ENCODE peak calls at places on chromosome 17, in five cellular contexts. T is K562, H is HCT116, S is GM12878, C is HepG2. O is an unnamed sample.

GRCh38 chr17:68207651-68208253 is 40.1 kb upstream of the AMZ2 start:
- DNase-seq in T (no peak), H (no peak), S (no peak), C (no peak), O (no peak)

GRCh38 chr17:4733073-4733531 is 1.9 kb downstream of the MED11 start:
- DNase-seq in T (no peak), H (no peak), S (no peak), C (peak), O (no peak)

GRCh38 chr17:27544350-27545131 is 86.4 kb upstream of the LGALS9 start:
- DNase-seq in T (peak), H (no peak), S (peak), C (no peak), O (no peak)

GRCh38 chr17:37299257-37299985 is 76.4 kb upstream of the C17orf78 start:
- DNase-seq in T (no peak), H (no peak), S (no peak), C (no peak), O (no peak)

GRCh38 chr17:36918260-36918691 is 19.0 kb upstream of the LHX1 start:
- DNase-seq in T (no peak), H (peak), S (no peak), C (no peak), O (no peak)

GRCh38 chr17:36601303-36602029 is at the start of gene MRM1:
- DNase-seq in T (peak), H (peak), S (peak), C (peak), O (peak)

GRCh38 chr17:45577571-45578279 is 87.2 kb upstream of the PLEKHM1 start:
- DNase-seq in T (no peak), H (no peak), S (no peak), C (no peak), O (no peak)

GRCh38 chr17:57603978-57604377 is 141.1 kb downstream of the CCDC182 start:
- DNase-seq in T (no peak), H (no peak), S (peak), C (no peak), O (no peak)

GRCh38 chr17:70365098-70365583 is 195.8 kb downstream of the KCNJ2 start:
- DNase-seq in T (no peak), H (no peak), S (peak), C (no peak), O (no peak)

GRCh38 chr17:6066183-6066948 is 3.8 kb upstream of the WSCD1 start:
- DNase-seq in T (no peak), H (no peak), S (no peak), C (no peak), O (no peak)

GRCh38 chr17:28925912-28926365 is 23.1 kb upstream of the DHRS13 start:
- DNase-seq in T (no peak), H (no peak), S (peak), C (no peak), O (no peak)

GRCh38 chr17:77409282-77410161 is 268.8 kb downstream of the SEC14L1 start:
- DNase-seq in T (no peak), H (no peak), S (no peak), C (no peak), O (no peak)

GRCh38 chr17:1329745-1330343 is 50.4 kb downstream of the TRARG1 start:
- DNase-seq in T (no peak), H (no peak), S (no peak), C (no peak), O (no peak)

GRCh38 chr17:61402978-61403845 is 3.6 kb downstream of the TBX2 start:
- DNase-seq in T (no peak), H (no peak), S (no peak), C (no peak), O (peak)

GRCh38 chr17:69042308-69042707 is 18.4 kb downstream of the ABCA9 start:
- DNase-seq in T (no peak), H (no peak), S (no peak), C (no peak), O (no peak)

GRCh38 chr17:77466140-77466539 is 325.4 kb downstream of the SEC14L1 start:
- DNase-seq in T (no peak), H (no peak), S (no peak), C (no peak), O (no peak)

GRCh38 chr17:38436386-38436785 is 8.1 kb downstream of the ARHGAP23 start:
- DNase-seq in T (no peak), H (no peak), S (no peak), C (no peak), O (no peak)

GRCh38 chr17:17131876-17132275 is 74.3 kb downstream of the PLD6 start:
- DNase-seq in T (no peak), H (no peak), S (no peak), C (no peak), O (no peak)

GRCh38 chr17:79979201-79979840 is 56.4 kb downstream of the TBC1D16 start:
- DNase-seq in T (no peak), H (no peak), S (no peak), C (no peak), O (peak)

GRCh38 chr17:30095507-30096244 is 20.9 kb upstream of the NSRP1 start:
- DNase-seq in T (peak), H (peak), S (peak), C (peak), O (peak)

GRCh38 chr17:50787106-50787505 is 19.8 kb upstream of the ANKRD40CL start:
- DNase-seq in T (no peak), H (no peak), S (no peak), C (no peak), O (no peak)

GRCh38 chr17:5508855-5509254 is 22.5 kb downstream of the MIS12 start:
- DNase-seq in T (no peak), H (no peak), S (no peak), C (peak), O (no peak)

GRCh38 chr17:17146791-17147406 is 59.2 kb downstream of the PLD6 start:
- DNase-seq in T (no peak), H (peak), S (no peak), C (peak), O (no peak)

GRCh38 chr17:38705803-38706624 is 941 bp downstream of the MLLT6 start:
- DNase-seq in T (peak), H (no peak), S (no peak), C (peak), O (peak)

GRCh38 chr17:48500435-48501426 is 30.1 kb downstream of the HOXB1 start:
- DNase-seq in T (peak), H (no peak), S (no peak), C (no peak), O (no peak)

DNA sequence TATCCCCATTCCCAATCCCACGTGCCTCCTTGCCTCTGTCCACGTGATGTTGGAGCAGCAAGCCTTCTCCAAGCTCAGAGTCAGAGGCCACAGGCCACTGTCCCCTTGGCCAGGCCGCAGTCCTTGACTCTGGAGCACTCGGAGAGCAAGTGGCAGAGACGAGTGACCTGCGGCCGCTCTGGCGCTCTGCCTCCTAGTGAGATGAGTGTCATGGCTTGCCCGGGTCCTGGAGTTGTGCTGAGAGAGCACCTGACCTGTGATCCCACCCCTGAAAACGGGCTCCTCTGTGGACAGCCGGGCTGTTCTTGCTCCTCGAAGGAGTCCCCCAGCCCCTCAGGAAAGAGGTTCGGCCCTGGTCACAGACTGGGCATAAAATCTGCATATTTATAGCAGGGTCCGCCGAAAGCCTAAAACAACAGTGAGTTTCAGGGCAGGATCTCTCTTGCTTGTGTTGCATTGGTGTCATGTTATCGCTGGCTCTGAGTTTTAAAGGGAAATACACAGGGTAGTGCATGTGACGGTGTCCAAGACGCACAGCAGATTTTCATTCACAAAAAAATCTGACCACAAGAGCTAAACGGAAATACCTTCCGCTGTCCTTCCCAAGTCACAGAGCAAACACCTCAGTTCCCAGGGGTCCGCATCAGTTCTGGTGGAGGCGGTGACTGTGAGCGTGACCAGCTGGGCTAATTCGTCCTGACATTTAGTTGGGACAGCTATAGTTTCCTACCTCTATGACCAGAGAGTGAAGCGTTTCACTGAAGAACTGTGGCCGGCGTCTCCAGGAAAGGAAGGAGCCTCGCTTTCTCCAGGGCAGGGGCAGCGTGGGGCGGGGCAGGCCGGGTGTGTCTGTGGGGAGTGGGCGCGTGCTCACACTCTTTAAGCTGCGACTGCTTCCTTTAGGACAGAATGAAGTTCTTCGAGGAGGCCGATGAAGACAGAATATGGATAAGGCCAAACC is 10.3 kb upstream of the FASN start:
- DNase-seq in T (no peak), H (no peak), S (no peak), C (no peak), O (no peak)
- TF ChIP-seq ZBTB33 in T (no peak), H (no peak), S (no peak), C (no peak), O (no peak)

DNA sequence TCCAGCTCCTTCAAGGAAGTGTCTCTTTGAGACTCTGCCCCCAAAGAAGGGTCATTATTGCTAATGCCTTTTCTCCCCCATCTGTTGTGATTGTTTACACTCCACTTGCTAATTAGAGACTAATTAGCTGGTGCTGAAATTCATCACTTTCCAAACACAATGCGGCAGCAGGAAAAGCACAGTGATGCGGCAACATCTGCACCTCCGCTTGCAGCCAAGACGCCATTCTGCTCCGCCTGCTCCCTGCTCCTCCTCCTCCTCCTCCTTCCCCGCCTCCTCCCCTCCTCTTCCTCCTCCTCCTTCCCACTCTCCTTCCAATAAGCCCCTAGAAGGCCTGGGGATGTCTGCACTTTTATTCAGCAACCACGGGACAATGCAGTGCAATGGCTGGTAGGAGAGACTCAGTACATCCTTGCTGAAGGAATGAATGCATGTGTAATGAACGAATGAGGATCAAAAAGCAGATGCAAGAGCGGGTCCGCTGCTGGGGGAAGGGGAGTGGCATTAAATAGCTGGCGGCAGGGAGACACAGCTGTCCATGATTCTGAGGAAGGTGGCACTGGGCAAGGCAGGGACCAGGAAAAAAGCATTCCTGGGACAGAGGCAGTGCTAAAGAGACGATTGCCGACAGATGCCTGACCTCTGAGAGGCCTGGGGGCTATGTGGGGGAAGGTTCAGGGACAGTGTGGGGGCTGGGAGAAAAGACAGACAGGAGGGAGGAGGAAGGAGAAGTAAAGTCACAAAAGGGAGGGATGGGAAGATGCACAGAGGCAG is 110.3 kb downstream of the SDK2 start:
- DNase-seq in T (no peak), H (no peak), S (no peak), C (no peak), O (no peak)
- TF ChIP-seq ZBTB33 in T (no peak), H (no peak), S (no peak), C (no peak), O (no peak)

GRCh38 chr17:66604381-66604780 is 230.5 kb upstream of the CACNG5 start:
- DNase-seq in T (no peak), H (no peak), S (no peak), C (no peak), O (no peak)
- TF ChIP-seq ZBTB33 in T (no peak), H (no peak), S (no peak), C (no peak), O (no peak)

GRCh38 chr17:72806011-72806410 is 286.5 kb downstream of the SLC39A11 start:
- DNase-seq in T (no peak), H (no peak), S (no peak), C (no peak), O (no peak)
- TF ChIP-seq ZBTB33 in T (no peak), H (no peak), S (no peak), C (no peak), O (no peak)

GRCh38 chr17:65698381-65699061 is 137.1 kb upstream of the AXIN2 start:
- DNase-seq in T (no peak), H (no peak), S (no peak), C (peak), O (no peak)
- TF ChIP-seq ZBTB33 in T (no peak), H (no peak), S (no peak), C (no peak), O (no peak)

DNA sequence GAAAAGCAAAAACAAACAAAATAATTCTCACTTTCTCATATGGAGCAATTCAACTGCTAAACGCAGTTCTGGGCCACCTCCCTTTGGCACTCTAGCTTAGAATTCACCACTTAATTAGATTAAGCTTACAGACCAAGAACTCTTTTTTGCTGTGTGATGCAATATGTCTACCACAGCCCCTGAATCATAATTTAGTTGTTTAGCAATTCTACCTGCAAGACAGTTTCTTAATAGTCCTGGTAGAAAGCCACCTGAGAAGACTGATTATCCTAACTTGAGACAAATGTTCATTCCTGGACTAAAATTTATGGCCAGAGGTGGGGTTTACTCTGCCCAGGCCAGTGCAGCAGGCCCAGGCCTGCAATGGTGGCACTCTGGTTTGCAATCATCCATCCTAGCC is 205.9 kb downstream of the HS3ST3A1 start:
- DNase-seq in T (no peak), H (no peak), S (no peak), C (no peak), O (no peak)
- TF ChIP-seq ZBTB33 in T (no peak), H (no peak), S (no peak), C (no peak), O (no peak)

DNA sequence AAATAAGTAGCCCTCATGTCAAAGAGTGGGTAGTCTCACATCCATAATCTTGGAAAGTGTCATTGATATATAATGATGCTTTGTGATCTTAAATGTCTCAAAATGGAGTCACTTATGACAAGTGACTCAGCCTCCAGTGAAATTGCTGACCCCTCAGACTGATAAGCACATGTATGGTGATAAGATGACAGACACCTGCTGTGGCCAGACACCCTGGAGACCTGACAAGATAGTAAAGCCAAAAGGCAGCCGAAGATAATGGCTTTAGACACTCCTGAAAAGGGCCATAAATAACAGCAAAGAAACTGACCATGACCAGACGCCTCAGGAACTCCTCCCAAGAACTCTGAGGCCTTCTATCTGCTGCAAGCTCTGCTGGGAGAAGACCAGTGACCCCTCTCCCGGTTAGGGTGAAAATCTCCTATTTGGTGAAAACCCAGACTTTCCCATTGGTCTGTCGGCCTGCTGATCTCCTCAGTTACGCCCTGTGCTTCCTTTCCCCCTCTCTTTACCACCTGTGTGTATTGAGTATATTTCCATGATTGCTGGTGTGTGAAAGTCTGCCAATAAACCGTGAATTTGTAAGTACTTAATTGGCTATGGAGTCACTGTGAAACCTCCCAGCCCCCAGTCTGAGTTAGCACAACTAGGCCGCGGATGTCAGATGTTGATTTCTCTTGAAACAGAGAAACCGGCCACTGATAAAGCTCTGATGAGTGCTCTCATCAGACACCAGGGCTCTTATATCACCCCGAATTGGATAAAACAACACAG is 226.7 kb upstream of the MYOCD start:
- DNase-seq in T (peak), H (no peak), S (no peak), C (no peak), O (no peak)
- TF ChIP-seq ZBTB33 in T (no peak), H (no peak), S (no peak), C (no peak), O (no peak)

GRCh38 chr17:7897090-7897489 is 8.5 kb downstream of the CHD3 start:
- DNase-seq in T (no peak), H (no peak), S (no peak), C (no peak), O (no peak)
- TF ChIP-seq ZBTB33 in T (no peak), H (no peak), S (no peak), C (no peak), O (no peak)

O was measured in SK-N-SH.